ENCODE peak calls at places on chromosomes 7 and 10, in nine cellular contexts. One of them, this sample, is unnamed.

GRCh38 chr10:75613685-75614587 is 182.5 kb downstream of the LRMDA start:
- DNase-seq in omental fat pad: no peak
- DNase-seq in iPS-NIHi11: no peak
- DNase-seq in CD4-positive, alpha-beta T cell: no peak
- DNase-seq in HTR-8/SVneo: peak
- DNase-seq in keratinocyte: no peak
- DNase-seq in posterior cingulate gyrus: no peak
- DNase-seq in GM23248: peak
- DNase-seq in H7: no peak
- DNase-seq in this sample: no peak

GRCh38 chr7:98284335-98285036 is 3.0 kb downstream of the BRI3 start:
- DNase-seq in posterior cingulate gyrus: peak
- DNase-seq in iPS-NIHi11: no peak
- DNase-seq in omental fat pad: peak
- DNase-seq in HTR-8/SVneo: no peak
- DNase-seq in GM23248: peak
- DNase-seq in CD4-positive, alpha-beta T cell: no peak
- DNase-seq in keratinocyte: no peak
- DNase-seq in H7: peak
- DNase-seq in this sample: no peak

GRCh38 chr10:23694446-23694920 is 255.6 kb downstream of the OTUD1 start:
- DNase-seq in omental fat pad: no peak
- DNase-seq in GM23248: no peak
- DNase-seq in posterior cingulate gyrus: peak
- DNase-seq in CD4-positive, alpha-beta T cell: no peak
- DNase-seq in iPS-NIHi11: peak
- DNase-seq in H7: peak
- DNase-seq in HTR-8/SVneo: no peak
- DNase-seq in keratinocyte: no peak
- DNase-seq in this sample: no peak

GRCh38 chr7:20152057-20152456 is 65.1 kb downstream of the MACC1 start:
- DNase-seq in HTR-8/SVneo: no peak
- DNase-seq in posterior cingulate gyrus: no peak
- DNase-seq in iPS-NIHi11: no peak
- DNase-seq in CD4-positive, alpha-beta T cell: no peak
- DNase-seq in H7: no peak
- DNase-seq in omental fat pad: no peak
- DNase-seq in keratinocyte: no peak
- DNase-seq in GM23248: no peak
- DNase-seq in this sample: no peak

GRCh38 chr7:34672430-34672829 is 14.4 kb downstream of the NPSR1 start:
- DNase-seq in HTR-8/SVneo: peak
- DNase-seq in keratinocyte: no peak
- DNase-seq in H7: no peak
- DNase-seq in iPS-NIHi11: no peak
- DNase-seq in CD4-positive, alpha-beta T cell: no peak
- DNase-seq in posterior cingulate gyrus: no peak
- DNase-seq in omental fat pad: no peak
- DNase-seq in GM23248: peak
- DNase-seq in this sample: no peak

GRCh38 chr10:25758041-25758457 is 176.0 kb upstream of the MYO3A start:
- DNase-seq in HTR-8/SVneo: peak
- DNase-seq in keratinocyte: no peak
- DNase-seq in CD4-positive, alpha-beta T cell: no peak
- DNase-seq in omental fat pad: no peak
- DNase-seq in iPS-NIHi11: peak
- DNase-seq in H7: peak
- DNase-seq in GM23248: peak
- DNase-seq in posterior cingulate gyrus: peak
- DNase-seq in this sample: no peak

GRCh38 chr10:130443236-130443635 is 307.0 kb downstream of the GLRX3 start:
- DNase-seq in posterior cingulate gyrus: no peak
- DNase-seq in H7: no peak
- DNase-seq in keratinocyte: no peak
- DNase-seq in CD4-positive, alpha-beta T cell: no peak
- DNase-seq in GM23248: no peak
- DNase-seq in iPS-NIHi11: no peak
- DNase-seq in omental fat pad: no peak
- DNase-seq in HTR-8/SVneo: no peak
- DNase-seq in this sample: no peak

GRCh38 chr10:21888959-21889358 is 114.6 kb downstream of the DNAJC1 start:
- DNase-seq in H7: no peak
- DNase-seq in keratinocyte: no peak
- DNase-seq in iPS-NIHi11: no peak
- DNase-seq in GM23248: no peak
- DNase-seq in CD4-positive, alpha-beta T cell: peak
- DNase-seq in posterior cingulate gyrus: no peak
- DNase-seq in omental fat pad: no peak
- DNase-seq in HTR-8/SVneo: no peak
- DNase-seq in this sample: no peak

GRCh38 chr10:124020871-124021823 is 72.3 kb downstream of the CHST15 start:
- DNase-seq in posterior cingulate gyrus: no peak
- DNase-seq in H7: peak
- DNase-seq in HTR-8/SVneo: no peak
- DNase-seq in keratinocyte: no peak
- DNase-seq in iPS-NIHi11: no peak
- DNase-seq in omental fat pad: no peak
- DNase-seq in CD4-positive, alpha-beta T cell: no peak
- DNase-seq in GM23248: no peak
- DNase-seq in this sample: no peak

GRCh38 chr10:23525406-23525805 is 86.5 kb downstream of the OTUD1 start:
- DNase-seq in CD4-positive, alpha-beta T cell: no peak
- DNase-seq in iPS-NIHi11: no peak
- DNase-seq in omental fat pad: no peak
- DNase-seq in keratinocyte: no peak
- DNase-seq in H7: peak
- DNase-seq in GM23248: peak
- DNase-seq in posterior cingulate gyrus: no peak
- DNase-seq in HTR-8/SVneo: peak
- DNase-seq in this sample: no peak

GRCh38 chr10:33265621-33266020 is 68.8 kb downstream of the NRP1 start:
- DNase-seq in keratinocyte: no peak
- DNase-seq in iPS-NIHi11: no peak
- DNase-seq in CD4-positive, alpha-beta T cell: no peak
- DNase-seq in H7: no peak
- DNase-seq in HTR-8/SVneo: no peak
- DNase-seq in posterior cingulate gyrus: no peak
- DNase-seq in GM23248: no peak
- DNase-seq in omental fat pad: no peak
- DNase-seq in this sample: no peak

GRCh38 chr10:60733189-60733815 is 45.0 kb upstream of the CDK1 start:
- DNase-seq in CD4-positive, alpha-beta T cell: peak
- DNase-seq in H7: peak
- DNase-seq in GM23248: peak
- DNase-seq in omental fat pad: no peak
- DNase-seq in keratinocyte: no peak
- DNase-seq in iPS-NIHi11: peak
- DNase-seq in posterior cingulate gyrus: no peak
- DNase-seq in HTR-8/SVneo: peak
- DNase-seq in this sample: peak

GRCh38 chr7:101564778-101565211 is 64.3 kb downstream of the MYL10 start:
- DNase-seq in HTR-8/SVneo: no peak
- DNase-seq in CD4-positive, alpha-beta T cell: no peak
- DNase-seq in GM23248: peak
- DNase-seq in keratinocyte: no peak
- DNase-seq in iPS-NIHi11: peak
- DNase-seq in posterior cingulate gyrus: no peak
- DNase-seq in H7: peak
- DNase-seq in omental fat pad: no peak
- DNase-seq in this sample: no peak

GRCh38 chr10:100909506-100910260 is 3.1 kb upstream of the SLF2 start:
- DNase-seq in posterior cingulate gyrus: no peak
- DNase-seq in HTR-8/SVneo: no peak
- DNase-seq in CD4-positive, alpha-beta T cell: no peak
- DNase-seq in omental fat pad: no peak
- DNase-seq in H7: no peak
- DNase-seq in GM23248: no peak
- DNase-seq in keratinocyte: no peak
- DNase-seq in iPS-NIHi11: no peak
- DNase-seq in this sample: no peak

GRCh38 chr7:149604521-149604920 is 106.9 kb upstream of the ZNF746 start:
- DNase-seq in posterior cingulate gyrus: no peak
- DNase-seq in HTR-8/SVneo: no peak
- DNase-seq in H7: no peak
- DNase-seq in omental fat pad: no peak
- DNase-seq in iPS-NIHi11: no peak
- DNase-seq in GM23248: no peak
- DNase-seq in CD4-positive, alpha-beta T cell: no peak
- DNase-seq in keratinocyte: no peak
- DNase-seq in this sample: no peak

GRCh38 chr7:69373171-69374035 is 224.9 kb upstream of the AUTS2 start:
- DNase-seq in omental fat pad: no peak
- DNase-seq in H7: no peak
- DNase-seq in posterior cingulate gyrus: no peak
- DNase-seq in iPS-NIHi11: no peak
- DNase-seq in keratinocyte: no peak
- DNase-seq in CD4-positive, alpha-beta T cell: no peak
- DNase-seq in HTR-8/SVneo: no peak
- DNase-seq in GM23248: peak
- DNase-seq in this sample: no peak

GRCh38 chr7:12741951-12742575 is 54.6 kb downstream of the ARL4A start:
- DNase-seq in GM23248: no peak
- DNase-seq in H7: no peak
- DNase-seq in posterior cingulate gyrus: no peak
- DNase-seq in omental fat pad: no peak
- DNase-seq in keratinocyte: no peak
- DNase-seq in HTR-8/SVneo: no peak
- DNase-seq in iPS-NIHi11: no peak
- DNase-seq in CD4-positive, alpha-beta T cell: no peak
- DNase-seq in this sample: no peak

GRCh38 chr10:30581779-30582380 is 47.7 kb downstream of the LYZL2 start:
- DNase-seq in keratinocyte: no peak
- DNase-seq in posterior cingulate gyrus: no peak
- DNase-seq in omental fat pad: no peak
- DNase-seq in CD4-positive, alpha-beta T cell: no peak
- DNase-seq in iPS-NIHi11: peak
- DNase-seq in H7: peak
- DNase-seq in HTR-8/SVneo: peak
- DNase-seq in GM23248: peak
- DNase-seq in this sample: no peak

GRCh38 chr10:69757553-69758309 is 44.0 kb upstream of the COL13A1 start:
- DNase-seq in HTR-8/SVneo: no peak
- DNase-seq in GM23248: peak
- DNase-seq in omental fat pad: no peak
- DNase-seq in H7: peak
- DNase-seq in iPS-NIHi11: no peak
- DNase-seq in keratinocyte: no peak
- DNase-seq in CD4-positive, alpha-beta T cell: no peak
- DNase-seq in posterior cingulate gyrus: no peak
- DNase-seq in this sample: no peak

GRCh38 chr7:70775570-70776156 is 356.3 kb upstream of the GALNT17 start:
- DNase-seq in omental fat pad: no peak
- DNase-seq in GM23248: peak
- DNase-seq in CD4-positive, alpha-beta T cell: no peak
- DNase-seq in H7: peak
- DNase-seq in HTR-8/SVneo: no peak
- DNase-seq in iPS-NIHi11: no peak
- DNase-seq in keratinocyte: no peak
- DNase-seq in posterior cingulate gyrus: no peak
- DNase-seq in this sample: no peak

GRCh38 chr10:92387289-92387940 is 96.4 kb downstream of the MARCHF5 start:
- DNase-seq in omental fat pad: no peak
- DNase-seq in posterior cingulate gyrus: no peak
- DNase-seq in H7: peak
- DNase-seq in CD4-positive, alpha-beta T cell: no peak
- DNase-seq in keratinocyte: peak
- DNase-seq in iPS-NIHi11: peak
- DNase-seq in GM23248: peak
- DNase-seq in HTR-8/SVneo: peak
- DNase-seq in this sample: no peak

GRCh38 chr10:8659982-8660381 is 605.5 kb downstream of the GATA3 start:
- DNase-seq in omental fat pad: no peak
- DNase-seq in posterior cingulate gyrus: no peak
- DNase-seq in HTR-8/SVneo: no peak
- DNase-seq in H7: no peak
- DNase-seq in iPS-NIHi11: no peak
- DNase-seq in keratinocyte: no peak
- DNase-seq in CD4-positive, alpha-beta T cell: no peak
- DNase-seq in GM23248: no peak
- DNase-seq in this sample: no peak

GRCh38 chr7:51350195-51350896 is 33.7 kb upstream of the COBL start:
- DNase-seq in CD4-positive, alpha-beta T cell: no peak
- DNase-seq in H7: no peak
- DNase-seq in omental fat pad: no peak
- DNase-seq in posterior cingulate gyrus: no peak
- DNase-seq in keratinocyte: no peak
- DNase-seq in iPS-NIHi11: peak
- DNase-seq in GM23248: no peak
- DNase-seq in HTR-8/SVneo: no peak
- DNase-seq in this sample: no peak

GRCh38 chr10:113433711-113434110 is 119.1 kb upstream of the HABP2 start:
- DNase-seq in HTR-8/SVneo: no peak
- DNase-seq in CD4-positive, alpha-beta T cell: no peak
- DNase-seq in iPS-NIHi11: no peak
- DNase-seq in H7: no peak
- DNase-seq in keratinocyte: no peak
- DNase-seq in GM23248: no peak
- DNase-seq in omental fat pad: no peak
- DNase-seq in posterior cingulate gyrus: no peak
- DNase-seq in this sample: no peak

GRCh38 chr7:93203496-93203895 is 22.8 kb downstream of the HEPACAM2 start:
- DNase-seq in iPS-NIHi11: no peak
- DNase-seq in posterior cingulate gyrus: no peak
- DNase-seq in HTR-8/SVneo: no peak
- DNase-seq in keratinocyte: no peak
- DNase-seq in CD4-positive, alpha-beta T cell: no peak
- DNase-seq in omental fat pad: no peak
- DNase-seq in GM23248: no peak
- DNase-seq in H7: no peak
- DNase-seq in this sample: no peak

GRCh38 chr7:67302113-67303039 is 305.7 kb downstream of the TYW1 start:
- DNase-seq in iPS-NIHi11: peak
- DNase-seq in HTR-8/SVneo: peak
- DNase-seq in omental fat pad: peak
- DNase-seq in posterior cingulate gyrus: peak
- DNase-seq in keratinocyte: peak
- DNase-seq in H7: peak
- DNase-seq in GM23248: peak
- DNase-seq in CD4-positive, alpha-beta T cell: peak
- DNase-seq in this sample: peak

GRCh38 chr7:7895754-7896153 is 72.8 kb upstream of the GLCCI1 start:
- DNase-seq in H7: no peak
- DNase-seq in GM23248: no peak
- DNase-seq in CD4-positive, alpha-beta T cell: no peak
- DNase-seq in posterior cingulate gyrus: no peak
- DNase-seq in omental fat pad: no peak
- DNase-seq in HTR-8/SVneo: no peak
- DNase-seq in keratinocyte: no peak
- DNase-seq in iPS-NIHi11: no peak
- DNase-seq in this sample: no peak

This sample was measured in T follicular helper cell.